ENCODE peak calls at places on chromosomes 6 and 20, in five cellular contexts. P is HepG2, H is HCT116, I is K562, Z is H1. G is an unnamed sample.

GRCh38 chr20:6140947-6141346 is 18.1 kb upstream of the FERMT1 start:
- DNase-seq in P (peak), H (no peak), I (no peak), Z (no peak), G (no peak)

GRCh38 chr20:48850681-48851299 is 23.0 kb upstream of the PREX1 start:
- DNase-seq in P (no peak), H (no peak), I (no peak), Z (no peak), G (no peak)

GRCh38 chr6:2630362-2630761 is 120.4 kb downstream of the MYLK4 start:
- DNase-seq in P (peak), H (peak), I (peak), Z (no peak), G (no peak)

GRCh38 chr6:10451828-10452509 is 37.1 kb upstream of the TFAP2A start:
- DNase-seq in P (no peak), H (peak), I (no peak), Z (no peak), G (no peak)

GRCh38 chr6:37222125-37222967 is 35.2 kb upstream of the TBC1D22B start:
- DNase-seq in P (peak), H (peak), I (peak), Z (peak), G (peak)

GRCh38 chr6:33091957-33092356 is 16.2 kb downstream of the HLA-DPB1 start:
- DNase-seq in P (peak), H (peak), I (peak), Z (peak), G (no peak)

GRCh38 chr20:24701027-24701426 is 231.6 kb downstream of the SYNDIG1 start:
- DNase-seq in P (no peak), H (no peak), I (no peak), Z (peak), G (no peak)

GRCh38 chr6:150865406-150866146 is at the start of gene MTHFD1L:
- DNase-seq in P (peak), H (peak), I (peak), Z (peak), G (no peak)

GRCh38 chr6:45668705-45669104 is 291.0 kb upstream of the SUPT3H start:
- DNase-seq in P (no peak), H (no peak), I (no peak), Z (no peak), G (no peak)

GRCh38 chr6:169725270-169726048 is 1.2 kb upstream of the PHF10 start:
- DNase-seq in P (peak), H (no peak), I (peak), Z (peak), G (no peak)

GRCh38 chr6:112416885-112417284 is 69.8 kb downstream of the RFPL4B start:
- DNase-seq in P (no peak), H (no peak), I (no peak), Z (no peak), G (no peak)

GRCh38 chr6:157106487-157106886 is 216.8 kb downstream of the TMEM242 start:
- DNase-seq in P (no peak), H (peak), I (no peak), Z (no peak), G (no peak)

GRCh38 chr6:53134601-53135235 is 13.9 kb downstream of the GCM1 start:
- DNase-seq in P (peak), H (no peak), I (no peak), Z (no peak), G (no peak)

GRCh38 chr20:52766645-52767435 is 205.3 kb upstream of the TSHZ2 start:
- DNase-seq in P (no peak), H (no peak), I (no peak), Z (no peak), G (no peak)

GRCh38 chr6:157830354-157831017 is 7.4 kb downstream of the SNX9 start:
- DNase-seq in P (no peak), H (no peak), I (no peak), Z (no peak), G (peak)

GRCh38 chr20:57498425-57499400 is 26.2 kb downstream of the CTCFL start:
- DNase-seq in P (no peak), H (peak), I (no peak), Z (no peak), G (no peak)

GRCh38 chr6:52635049-52635577 is 35.8 kb upstream of the TMEM14A start:
- DNase-seq in P (no peak), H (no peak), I (no peak), Z (no peak), G (no peak)

GRCh38 chr20:63056236-63057132 is 49.7 kb upstream of the BHLHE23 start:
- DNase-seq in P (no peak), H (no peak), I (peak), Z (peak), G (no peak)

GRCh38 chr6:128569737-128570438 is 49.5 kb upstream of the PTPRK start:
- DNase-seq in P (no peak), H (peak), I (no peak), Z (no peak), G (no peak)

GRCh38 chr6:81697564-81697963 is 54.9 kb downstream of the TENT5A start:
- DNase-seq in P (peak), H (no peak), I (no peak), Z (no peak), G (no peak)

GRCh38 chr6:147088861-147089260 is 115.4 kb upstream of the STXBP5 start:
- DNase-seq in P (no peak), H (no peak), I (no peak), Z (no peak), G (no peak)

GRCh38 chr6:140230282-140230681 is 855.8 kb upstream of the CITED2 start:
- DNase-seq in P (no peak), H (no peak), I (no peak), Z (no peak), G (no peak)

GRCh38 chr6:129110687-129111343 is 227.9 kb downstream of the LAMA2 start:
- DNase-seq in P (no peak), H (no peak), I (no peak), Z (no peak), G (no peak)

GRCh38 chr6:13710552-13711383 is 867 bp downstream of the RANBP9 start:
- DNase-seq in P (peak), H (no peak), I (peak), Z (peak), G (no peak)

GRCh38 chr6:153963352-153963751 is 75.7 kb upstream of the OPRM1 start:
- DNase-seq in P (no peak), H (no peak), I (no peak), Z (no peak), G (no peak)

GRCh38 chr6:52009736-52010135 is 77.7 kb downstream of the PKHD1 start:
- DNase-seq in P (no peak), H (no peak), I (no peak), Z (no peak), G (no peak)

DNA sequence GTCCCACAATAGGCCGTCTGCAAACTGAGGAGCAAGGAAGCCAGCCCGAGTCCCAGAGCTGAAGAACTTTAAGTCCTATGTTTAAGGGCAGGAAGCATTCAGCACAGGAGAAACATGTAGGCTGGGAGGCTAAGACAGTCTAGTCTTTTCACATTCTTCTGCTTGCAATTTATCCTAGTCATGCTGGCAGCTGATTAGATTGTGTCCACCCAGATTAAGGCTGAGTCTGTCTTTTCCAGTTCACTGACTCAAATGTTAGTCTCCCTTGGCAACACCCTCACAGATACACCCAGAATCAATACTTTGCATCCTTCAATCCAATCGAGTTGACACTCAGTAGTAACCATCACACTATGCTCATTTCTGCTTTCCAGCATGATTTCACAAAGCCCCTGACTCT is 693.1 kb downstream of the HTR1B start:
- DNase-seq in P (no peak), H (no peak), I (no peak), Z (no peak), G (no peak)
- TF ChIP-seq SRF in P (no peak), H (no peak), I (no peak), Z (no peak), G (no peak)

DNA sequence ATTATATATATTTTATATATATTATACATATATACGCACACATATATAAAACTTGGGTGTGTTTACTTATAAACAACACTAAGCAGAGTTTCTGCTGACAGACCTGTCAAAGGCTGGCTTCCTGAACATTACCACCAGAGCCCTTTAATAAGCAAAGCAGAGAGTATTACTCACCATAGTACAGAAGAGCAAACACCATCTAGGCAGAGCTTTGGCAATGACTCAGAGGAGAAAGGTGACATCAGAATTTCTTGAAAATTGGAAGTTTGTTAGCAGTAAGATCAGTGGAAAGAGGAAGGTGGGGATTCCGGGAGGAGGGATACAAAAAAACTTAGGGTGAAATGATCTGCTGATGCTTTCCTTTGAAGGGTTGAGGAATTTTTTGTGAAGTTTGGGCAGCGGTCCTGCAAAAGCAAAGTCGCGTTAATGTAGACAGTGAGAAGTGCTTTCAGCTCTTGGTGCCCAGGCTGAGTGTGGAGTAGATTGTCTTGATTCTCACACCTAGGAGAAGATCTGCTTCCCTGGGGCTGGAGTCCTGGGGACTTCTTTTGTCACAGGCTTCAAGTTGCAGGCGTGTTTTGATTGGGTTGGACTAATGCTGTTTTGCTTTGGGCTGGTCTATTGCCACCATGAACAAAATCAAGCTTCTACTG is 109.6 kb upstream of the BACH2 start:
- DNase-seq in P (peak), H (peak), I (peak), Z (no peak), G (no peak)
- TF ChIP-seq SRF in P (no peak), H (no peak), I (no peak), Z (no peak), G (no peak)

GRCh38 chr6:108526739-108527174 is 34.0 kb upstream of the FOXO3 start:
- DNase-seq in P (peak), H (no peak), I (peak), Z (no peak), G (no peak)

GRCh38 chr6:108521616-108522107 is 39.1 kb upstream of the FOXO3 start:
- DNase-seq in P (no peak), H (no peak), I (no peak), Z (no peak), G (no peak)

GRCh38 chr6:108528878-108529277 is 31.8 kb upstream of the FOXO3 start:
- DNase-seq in P (no peak), H (no peak), I (no peak), Z (no peak), G (no peak)

GRCh38 chr6:108523697-108524096 is 37.0 kb upstream of the FOXO3 start:
- DNase-seq in P (no peak), H (no peak), I (no peak), Z (no peak), G (no peak)

GRCh38 chr6:108524528-108525218 is 36.0 kb upstream of the FOXO3 start:
- DNase-seq in P (no peak), H (no peak), I (no peak), Z (no peak), G (no peak)
- TF ChIP-seq SRF in P (no peak), H (no peak), I (no peak), Z (no peak), G (no peak)

GRCh38 chr6:135008072-135008940 is 46.3 kb downstream of the HBS1L start:
- DNase-seq in P (peak), H (no peak), I (no peak), Z (no peak), G (peak)
- TF ChIP-seq SRF in P (no peak), H (no peak), I (no peak), Z (no peak), G (peak)

DNA sequence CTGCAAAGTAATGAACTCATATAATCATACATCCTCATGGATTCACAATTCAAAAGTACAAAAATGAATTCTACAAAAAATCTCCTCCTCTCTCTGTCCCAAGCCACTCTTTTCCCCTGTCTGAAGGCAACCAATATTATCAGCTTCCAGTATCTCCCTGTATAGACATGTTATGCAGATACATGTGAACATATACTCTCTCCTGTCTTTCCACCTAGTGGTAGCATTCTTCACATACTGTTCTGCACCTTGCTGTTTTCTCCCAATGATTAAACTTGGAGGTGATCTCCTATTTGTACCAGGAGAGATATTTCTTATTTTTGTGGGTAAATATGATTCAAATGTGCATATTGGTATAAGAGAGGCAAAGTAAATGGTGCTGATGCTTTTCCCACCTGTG is 416.4 kb downstream of the EPM2A start:
- DNase-seq in P (peak), H (peak), I (no peak), Z (no peak), G (no peak)
- TF ChIP-seq SRF in P (no peak), H (no peak), I (no peak), Z (no peak), G (no peak)

GRCh38 chr20:47070176-47070575 is 175.5 kb downstream of the EYA2 start:
- DNase-seq in P (no peak), H (no peak), I (no peak), Z (no peak), G (no peak)
- TF ChIP-seq SRF in P (no peak), H (no peak), I (no peak), Z (no peak), G (no peak)

G was measured in GM12878.